ENCODE peak calls at places on chromosomes 13 and 19, in seven cellular contexts. C, K, S, D, H, R and B are unnamed samples.

GRCh38 chr19:48812094-48812929 is 1.5 kb upstream of the BCAT2 start:
- DNase-seq in R (no peak), S (peak; percentile 93), H (peak; percentile 91), C (peak; percentile 91), D (no peak), K (peak; percentile 13), B (no peak)

GRCh38 chr19:10270616-10271394 is at the start of gene ICAM1:
- DNase-seq in S (peak; percentile 83), D (no peak), R (no peak), H (peak; percentile 84), K (peak; percentile 66), C (peak; percentile 95), B (no peak)

GRCh38 chr13:47211106-47211505 is 314.3 kb upstream of the HTR2A start:
- DNase-seq in K (peak; percentile 40), D (no peak), S (no peak), C (no peak), R (no peak), H (no peak), B (no peak)

GRCh38 chr19:52237771-52238400 is 31.5 kb upstream of the ZNF766 start:
- DNase-seq in R (peak; percentile 19), H (peak; percentile 29), K (peak; percentile 75), S (peak; percentile 33), C (peak; percentile 32), D (peak; percentile 31), B (peak; percentile 54)

GRCh38 chr13:51479199-51479523 is 26.3 kb upstream of the INTS6 start:
- DNase-seq in S (no peak), D (no peak), K (peak; percentile 71), H (no peak), R (no peak), C (no peak), B (peak; percentile 59)

GRCh38 chr19:47514151-47514868 is 553 bp downstream of the NAPA start:
- DNase-seq in D (no peak), C (no peak), S (no peak), H (no peak), K (no peak), R (no peak), B (no peak)

GRCh38 chr13:42275506-42275905 is 3.6 kb downstream of the AKAP11 start:
- DNase-seq in K (no peak), R (no peak), S (no peak), C (no peak), H (no peak), D (no peak), B (no peak)

GRCh38 chr19:30302076-30302475 is 70.1 kb upstream of the ZNF536 start:
- DNase-seq in D (no peak), S (no peak), C (no peak), K (no peak), H (no peak), R (no peak), B (no peak)

GRCh38 chr19:39843919-39844793 is 2.0 kb downstream of the FBL start:
- DNase-seq in C (no peak), H (no peak), R (no peak), S (no peak), D (peak; percentile 42), K (peak; percentile 58), B (peak; percentile 53)

GRCh38 chr19:50537769-50538230 is 24.1 kb upstream of the ASPDH start:
- DNase-seq in R (no peak), K (peak; percentile 71), S (peak; percentile 83), C (peak; percentile 79), H (peak; percentile 79), D (peak; percentile 26), B (peak; percentile 64)

GRCh38 chr13:46211521-46212351 is at the start of gene LRRC63:
- DNase-seq in H (peak; percentile 81), K (no peak), C (peak; percentile 88), S (peak; percentile 84), R (no peak), D (no peak), B (peak; percentile 25)

DNA sequence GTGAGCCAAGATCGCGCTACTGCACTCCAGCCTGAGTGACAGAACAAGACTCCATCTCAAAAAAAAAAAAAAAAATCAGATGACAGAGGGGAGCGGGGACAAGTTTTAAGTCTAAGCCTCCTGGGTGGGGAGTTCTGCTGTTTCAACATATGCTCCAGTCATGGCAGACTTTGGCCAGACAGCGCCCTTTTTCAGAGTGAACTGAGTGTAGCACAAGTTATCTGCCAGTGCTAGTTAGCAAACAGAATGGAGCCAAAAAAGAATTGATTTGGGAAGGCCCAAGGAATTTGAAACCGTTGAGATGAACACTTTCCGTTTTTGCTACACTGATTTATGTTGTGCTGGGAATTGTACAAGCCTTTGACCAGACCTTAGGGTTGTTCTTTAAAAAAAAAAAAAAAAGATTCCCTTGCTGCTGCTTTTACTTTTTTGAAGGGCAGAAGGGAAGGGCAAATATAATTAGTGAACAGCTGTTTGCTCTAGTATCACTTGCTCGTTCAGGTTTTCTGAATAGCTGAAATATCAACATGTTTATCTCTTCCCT is 5.7 kb downstream of the ACTN4 start:
- DNase-seq in K (peak; percentile 51), H (no peak), D (no peak), R (no peak), S (no peak), C (peak; percentile 66), B (peak; percentile 30)
- TF ChIP-seq CTCF in K (no peak), H (peak; percentile 10), D (no peak), R (no peak), S (no peak), C (no peak), B (no peak)

DNA sequence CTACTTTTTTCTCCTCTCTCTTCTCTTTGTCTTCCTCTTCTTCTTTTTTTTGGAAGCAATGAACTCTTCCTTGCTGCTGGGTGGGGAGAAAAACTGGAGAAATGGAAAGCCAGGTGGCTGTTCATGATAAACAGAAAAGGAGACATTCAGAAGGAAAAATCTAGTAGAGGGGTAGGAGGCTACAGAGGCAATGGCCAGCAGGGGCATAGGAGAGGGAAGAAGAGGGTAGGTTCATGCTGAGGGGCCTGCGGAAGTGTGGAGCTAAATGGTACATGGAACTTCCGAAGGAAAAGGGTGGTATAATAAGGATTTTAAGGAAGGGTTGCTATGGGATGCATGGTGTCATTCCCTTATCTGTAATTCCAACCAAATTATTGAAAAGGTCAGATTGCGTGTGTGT is 17.5 kb upstream of the HS6ST3 start:
- DNase-seq in S (no peak), D (no peak), R (no peak), H (no peak), K (no peak), C (no peak), B (no peak)
- TF ChIP-seq CTCF in S (no peak), D (no peak), R (no peak), H (no peak), K (no peak), C (no peak), B (no peak)

DNA sequence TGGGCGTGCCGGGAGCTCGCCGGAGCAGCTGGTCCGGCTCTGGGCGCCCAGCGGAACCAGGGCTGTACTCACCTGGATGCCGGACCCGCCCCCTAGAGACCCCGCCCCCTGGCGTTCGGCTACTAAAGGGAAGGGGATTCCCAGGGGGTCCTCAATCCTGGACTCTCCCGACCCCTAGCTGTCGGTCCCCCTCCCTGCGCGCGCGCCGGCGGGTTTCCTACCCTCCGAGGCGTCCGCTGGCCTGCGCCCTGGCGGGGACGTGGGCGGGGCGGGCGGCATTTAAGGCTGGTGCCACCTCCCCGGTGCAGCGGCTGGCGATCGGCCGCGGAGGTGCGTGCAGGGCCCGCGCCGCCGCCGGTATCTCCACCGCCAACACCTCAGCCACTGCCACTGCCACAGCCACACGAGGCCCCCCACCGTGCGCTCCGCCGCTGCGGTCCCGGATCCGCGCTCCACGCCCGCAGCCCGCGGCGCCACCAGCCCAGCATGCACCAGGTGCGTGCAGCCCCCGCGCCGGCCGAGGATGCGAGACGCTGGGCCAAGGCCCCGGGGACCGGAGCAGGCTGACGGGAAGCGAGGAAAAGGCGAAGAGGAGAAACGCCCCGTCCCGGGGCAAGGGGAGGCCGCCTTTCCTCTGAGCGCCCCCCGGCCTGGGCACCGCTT is at the start of gene ATP12A:
- DNase-seq in R (no peak), C (peak; percentile 33), S (no peak), D (no peak), K (no peak), H (no peak), B (no peak)
- TF ChIP-seq CTCF in R (peak; percentile 5), C (peak; percentile 9), S (no peak), D (peak; percentile 15), K (no peak), H (no peak), B (no peak)

GRCh38 chr13:84605927-84606326 is 723.7 kb upstream of the SLITRK1 start:
- DNase-seq in S (no peak), C (no peak), R (no peak), D (no peak), K (no peak), H (no peak), B (no peak)
- TF ChIP-seq CTCF in S (no peak), C (no peak), R (no peak), D (no peak), K (no peak), H (no peak), B (peak; percentile 61)